ENCODE peak calls at places on chromosomes 11 and 22, in seven cellular contexts. J is uterus, Y is upper lobe of right lung, V is AG04449, Z is DND-41, O is left ventricle myocardium inferior, R is neural progenitor cell. S is an unnamed sample.

GRCh38 chr11:10617551-10617950 is 49.1 kb upstream of the LYVE1 start:
- DNase-seq in J (no peak), Y (no peak), V (no peak), Z (no peak), O (no peak), R (no peak), S (no peak)

GRCh38 chr11:118180300-118180703 is 3.9 kb upstream of the SCN2B start:
- DNase-seq in J (peak), Y (no peak), V (no peak), Z (peak), O (peak), R (peak), S (no peak)

GRCh38 chr11:64620286-64620962 is 29.4 kb downstream of the SLC22A12 start:
- DNase-seq in J (peak), Y (no peak), V (no peak), Z (peak), O (no peak), R (peak), S (no peak)

GRCh38 chr11:80595011-80595410 is 1154.2 kb upstream of the TENM4 start:
- DNase-seq in J (no peak), Y (no peak), V (no peak), Z (no peak), O (no peak), R (no peak), S (peak)

GRCh38 chr11:10076458-10077141 is 217.4 kb downstream of the SBF2 start:
- DNase-seq in J (no peak), Y (no peak), V (no peak), Z (no peak), O (peak), R (peak), S (peak)

GRCh38 chr22:28958611-28959010 is 75.2 kb downstream of the ZNRF3 start:
- DNase-seq in J (no peak), Y (no peak), V (no peak), Z (no peak), O (no peak), R (no peak), S (peak)

GRCh38 chr11:36455658-36456111 is 54.4 kb downstream of the TRAF6 start:
- DNase-seq in J (peak), Y (peak), V (peak), Z (peak), O (peak), R (peak), S (peak)

GRCh38 chr11:132610216-132610615 is 922.1 kb downstream of the OPCML start:
- DNase-seq in J (no peak), Y (no peak), V (no peak), Z (no peak), O (no peak), R (no peak), S (peak)

GRCh38 chr11:117075186-117075585 is 23.0 kb downstream of the SIK3 start:
- DNase-seq in J (no peak), Y (no peak), V (no peak), Z (no peak), O (no peak), R (no peak), S (no peak)

GRCh38 chr11:6357222-6357621 is 33.1 kb upstream of the SMPD1 start:
- DNase-seq in J (peak), Y (no peak), V (peak), Z (no peak), O (peak), R (no peak), S (peak)

GRCh38 chr11:69138265-69138664 is 17.5 kb upstream of the SMIM38 start:
- DNase-seq in J (no peak), Y (peak), V (no peak), Z (no peak), O (no peak), R (no peak), S (peak)

GRCh38 chr11:120523196-120523595 is 11.6 kb downstream of the GRIK4 start:
- DNase-seq in J (no peak), Y (peak), V (no peak), Z (no peak), O (no peak), R (no peak), S (no peak)

GRCh38 chr22:48901324-48901723 is 926.3 kb downstream of the BRD1 start:
- DNase-seq in J (no peak), Y (peak), V (no peak), Z (no peak), O (no peak), R (no peak), S (no peak)

GRCh38 chr11:116240661-116241060 is 532.1 kb downstream of the BUD13 start:
- DNase-seq in J (no peak), Y (no peak), V (no peak), Z (no peak), O (no peak), R (no peak), S (no peak)

GRCh38 chr22:46563381-46564083 is 26.1 kb upstream of the CELSR1 start:
- DNase-seq in J (no peak), Y (peak), V (no peak), Z (peak), O (peak), R (peak), S (peak)

GRCh38 chr22:40535189-40535512 is 101.4 kb downstream of the MRTFA start:
- DNase-seq in J (no peak), Y (no peak), V (no peak), Z (no peak), O (no peak), R (no peak), S (no peak)

GRCh38 chr11:83132191-83132590 is 24.7 kb upstream of the PCF11 start:
- DNase-seq in J (no peak), Y (no peak), V (no peak), Z (no peak), O (no peak), R (no peak), S (no peak)

GRCh38 chr11:93089474-93090102 is 108.2 kb downstream of the SLC36A4 start:
- DNase-seq in J (no peak), Y (no peak), V (no peak), Z (no peak), O (no peak), R (peak), S (peak)

GRCh38 chr11:12222099-12222751 is 111.8 kb downstream of the MICAL2 start:
- DNase-seq in J (no peak), Y (peak), V (no peak), Z (no peak), O (peak), R (no peak), S (peak)

GRCh38 chr22:29244785-29245625 is 22.8 kb downstream of the RHBDD3 start:
- DNase-seq in J (no peak), Y (no peak), V (no peak), Z (peak), O (no peak), R (no peak), S (no peak)

GRCh38 chr11:46273511-46274205 is 3.8 kb upstream of the CREB3L1 start:
- DNase-seq in J (no peak), Y (no peak), V (no peak), Z (no peak), O (no peak), R (no peak), S (peak)

GRCh38 chr11:73331138-73331916 is 23.3 kb downstream of the ARHGEF17 start:
- DNase-seq in J (no peak), Y (no peak), V (no peak), Z (no peak), O (peak), R (peak), S (no peak)

GRCh38 chr22:24128631-24129601 is 52.4 kb upstream of the SUSD2 start:
- DNase-seq in J (peak), Y (no peak), V (no peak), Z (no peak), O (peak), R (no peak), S (no peak)

GRCh38 chr11:34904421-34904950 is 11.7 kb downstream of the APIP start:
- DNase-seq in J (no peak), Y (no peak), V (no peak), Z (no peak), O (no peak), R (no peak), S (no peak)

GRCh38 chr11:14336507-14337503 is 22.2 kb downstream of the RRAS2 start:
- DNase-seq in J (no peak), Y (no peak), V (peak), Z (no peak), O (no peak), R (no peak), S (peak)

GRCh38 chr22:49580024-49580423 is 247.6 kb downstream of the BRD1 start:
- DNase-seq in J (no peak), Y (no peak), V (no peak), Z (no peak), O (no peak), R (no peak), S (no peak)

GRCh38 chr22:24413271-24413670 is 14.1 kb upstream of the ADORA2A start:
- DNase-seq in J (no peak), Y (no peak), V (no peak), Z (no peak), O (no peak), R (no peak), S (no peak)

GRCh38 chr11:128343870-128344269 is 243.5 kb downstream of the ETS1 start:
- DNase-seq in J (no peak), Y (no peak), V (no peak), Z (no peak), O (no peak), R (no peak), S (no peak)

GRCh38 chr11:12130180-12130980 is 20.0 kb downstream of the MICAL2 start:
- DNase-seq in J (no peak), Y (peak), V (no peak), Z (no peak), O (no peak), R (no peak), S (no peak)

GRCh38 chr11:76919887-76920746 is 59.4 kb downstream of the ACER3 start:
- DNase-seq in J (peak), Y (peak), V (peak), Z (peak), O (peak), R (peak), S (peak)

GRCh38 chr11:83540112-83540675 is 254.0 kb upstream of the CCDC90B start:
- DNase-seq in J (no peak), Y (no peak), V (peak), Z (no peak), O (no peak), R (peak), S (peak)

GRCh38 chr11:127199306-127199801 is 198.8 kb upstream of the KIRREL3 start:
- DNase-seq in J (no peak), Y (no peak), V (no peak), Z (no peak), O (no peak), R (no peak), S (no peak)

GRCh38 chr22:45832180-45832579 is 144.8 kb downstream of the WNT7B start:
- DNase-seq in J (no peak), Y (no peak), V (no peak), Z (no peak), O (no peak), R (no peak), S (no peak)

GRCh38 chr22:21823740-21824438 is 43.6 kb downstream of the MAPK1 start:
- DNase-seq in J (no peak), Y (no peak), V (no peak), Z (no peak), O (no peak), R (no peak), S (peak)

GRCh38 chr11:125554038-125554437 is 15.2 kb upstream of the EI24 start:
- DNase-seq in J (no peak), Y (no peak), V (no peak), Z (no peak), O (no peak), R (no peak), S (no peak)

GRCh38 chr22:35984183-35984710 is 44.4 kb downstream of the RBFOX2 start:
- DNase-seq in J (no peak), Y (no peak), V (no peak), Z (no peak), O (no peak), R (no peak), S (no peak)
- TF ChIP-seq CTCF in J (no peak), Y (no peak), V (no peak), Z (no peak), O (no peak), R (no peak), S (no peak)

GRCh38 chr22:19691721-19692341 is 22.5 kb upstream of the SEPTIN5 start:
- DNase-seq in J (no peak), Y (peak), V (no peak), Z (no peak), O (no peak), R (peak), S (peak)
- H3K4me3 ChIP-seq in J (no peak), Y (no peak), V (no peak), Z (no peak), O (peak), R (peak), S (no peak)

GRCh38 chr11:70138403-70138802 is 60.3 kb downstream of the ANO1 start:
- DNase-seq in J (no peak), Y (no peak), V (no peak), Z (no peak), O (no peak), R (no peak), S (no peak)
- TF ChIP-seq CTCF in J (no peak), Y (no peak), V (no peak), Z (no peak), O (no peak), R (no peak), S (no peak)

DNA sequence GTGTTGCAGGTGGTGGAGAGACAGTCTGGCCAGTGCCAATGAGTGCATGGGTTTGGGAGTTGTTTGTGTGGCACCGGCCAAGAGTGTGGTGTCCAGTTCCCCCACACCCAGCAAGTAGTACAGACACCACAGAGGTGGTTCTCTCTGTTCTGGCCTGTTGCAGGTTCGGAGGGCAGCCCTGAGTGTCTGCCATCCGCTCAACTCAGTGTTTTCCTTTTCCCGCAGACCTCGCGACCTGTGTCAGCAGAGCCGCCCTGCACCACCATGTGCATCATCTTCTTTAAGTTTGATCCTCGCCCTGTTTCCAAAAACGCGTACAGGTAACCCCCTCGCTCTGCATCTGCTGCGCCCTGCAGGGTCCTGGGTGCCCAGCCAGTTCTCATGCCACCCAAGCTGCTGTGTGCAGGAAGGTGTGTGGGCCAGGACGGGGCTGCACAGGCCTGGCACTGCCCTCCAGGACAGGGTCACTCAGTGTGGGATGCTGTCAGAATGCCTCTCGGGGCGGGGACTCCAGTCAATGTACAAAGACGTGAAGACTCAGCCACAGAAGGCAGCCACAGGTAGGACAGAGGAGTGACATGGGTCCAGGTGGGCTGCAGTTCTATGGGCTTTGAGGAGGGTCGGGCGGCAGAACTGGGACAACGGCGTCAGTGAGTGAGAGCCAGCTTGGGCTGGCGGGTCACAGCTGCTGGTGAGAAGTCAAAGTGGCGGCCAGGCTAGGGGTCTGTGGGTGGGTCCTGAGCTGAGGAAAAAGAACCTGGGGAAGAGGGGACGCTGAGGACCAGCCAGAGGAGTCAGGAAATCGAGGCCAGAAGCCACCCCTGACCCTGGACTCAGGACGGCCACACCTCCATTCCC is 15.9 kb downstream of the TANGO2 start:
- DNase-seq in J (no peak), Y (no peak), V (no peak), Z (no peak), O (no peak), R (no peak), S (no peak)
- H3K4me3 ChIP-seq in J (no peak), Y (no peak), V (no peak), Z (no peak), O (no peak), R (no peak), S (no peak)